ENCODE peak calls at places on chromosome 4, in four cellular contexts. One of them, this sample, is unnamed.

GRCh38 chr4:3644849-3645627 is 112.8 kb upstream of the LRPAP1 start:
- DNase-seq in GM13976: no peak
- DNase-seq in GM03348: peak; percentile 80
- DNase-seq in upper lobe of left lung: peak; percentile 75
- DNase-seq in this sample: no peak

GRCh38 chr4:48578132-48578964 is 88.3 kb downstream of the ZAR1 start:
- DNase-seq in GM13976: peak; percentile 50
- DNase-seq in GM03348: peak; percentile 74
- DNase-seq in upper lobe of left lung: no peak
- DNase-seq in this sample: peak; percentile 78

GRCh38 chr4:8533274-8533865 is 46.8 kb upstream of the GPR78 start:
- DNase-seq in GM13976: no peak
- DNase-seq in GM03348: no peak
- DNase-seq in upper lobe of left lung: no peak
- DNase-seq in this sample: no peak

GRCh38 chr4:176102414-176102813 is 36.8 kb downstream of the WDR17 start:
- DNase-seq in GM13976: no peak
- DNase-seq in GM03348: no peak
- DNase-seq in upper lobe of left lung: no peak
- DNase-seq in this sample: no peak

GRCh38 chr4:48152259-48152658 is 18.2 kb upstream of the TXK start:
- DNase-seq in GM13976: no peak
- DNase-seq in GM03348: no peak
- DNase-seq in upper lobe of left lung: no peak
- DNase-seq in this sample: no peak

GRCh38 chr4:107839166-107839565 is 14.4 kb downstream of the SGMS2 start:
- DNase-seq in GM13976: no peak
- DNase-seq in GM03348: no peak
- DNase-seq in upper lobe of left lung: no peak
- DNase-seq in this sample: no peak

GRCh38 chr4:140095694-140096482 is 58.1 kb downstream of the MAML3 start:
- DNase-seq in GM13976: no peak
- DNase-seq in GM03348: peak; percentile 31
- DNase-seq in upper lobe of left lung: no peak
- DNase-seq in this sample: peak; percentile 100

GRCh38 chr4:337932-338758 is 531 bp downstream of the ZNF141 start:
- DNase-seq in GM13976: no peak
- DNase-seq in GM03348: peak; percentile 58
- DNase-seq in upper lobe of left lung: peak; percentile 93
- DNase-seq in this sample: peak; percentile 36

GRCh38 chr4:179095585-179096228 is 1653.5 kb upstream of the AGA start:
- DNase-seq in GM13976: no peak
- DNase-seq in GM03348: no peak
- DNase-seq in upper lobe of left lung: no peak
- DNase-seq in this sample: peak; percentile 46

GRCh38 chr4:1219553-1219950 is 29.4 kb downstream of the CTBP1 start:
- DNase-seq in GM13976: no peak
- DNase-seq in GM03348: no peak
- DNase-seq in upper lobe of left lung: no peak
- DNase-seq in this sample: peak; percentile 42

GRCh38 chr4:186881521-186882220 is 158.0 kb upstream of the FAT1 start:
- DNase-seq in GM13976: no peak
- DNase-seq in GM03348: peak; percentile 40
- DNase-seq in upper lobe of left lung: no peak
- DNase-seq in this sample: peak; percentile 67

GRCh38 chr4:161197912-161198311 is 965.9 kb downstream of the FSTL5 start:
- DNase-seq in GM13976: no peak
- DNase-seq in GM03348: no peak
- DNase-seq in upper lobe of left lung: no peak
- DNase-seq in this sample: no peak

GRCh38 chr4:158353541-158354304 is 143.4 kb downstream of the TMEM144 start:
- DNase-seq in GM13976: no peak
- DNase-seq in GM03348: no peak
- DNase-seq in upper lobe of left lung: no peak
- DNase-seq in this sample: no peak

GRCh38 chr4:25908491-25908901 is 5.5 kb upstream of the SMIM20 start:
- DNase-seq in GM13976: no peak
- DNase-seq in GM03348: peak; percentile 92
- DNase-seq in upper lobe of left lung: no peak
- DNase-seq in this sample: peak; percentile 99

GRCh38 chr4:17336524-17336941 is 175.4 kb downstream of the QDPR start:
- DNase-seq in GM13976: peak; percentile 57
- DNase-seq in GM03348: no peak
- DNase-seq in upper lobe of left lung: peak; percentile 40
- DNase-seq in this sample: peak; percentile 48

GRCh38 chr4:118975487-118976192 is 87.0 kb downstream of the SYNPO2 start:
- DNase-seq in GM13976: no peak
- DNase-seq in GM03348: no peak
- DNase-seq in upper lobe of left lung: no peak
- DNase-seq in this sample: no peak

GRCh38 chr4:109472343-109472761 is 38.7 kb downstream of the SEC24B start:
- DNase-seq in GM13976: no peak
- DNase-seq in GM03348: peak; percentile 18
- DNase-seq in upper lobe of left lung: no peak
- DNase-seq in this sample: peak; percentile 84